ENCODE peak calls at places on chromosome 7, in seven cellular contexts. One of them, this sample, is unnamed.

GRCh38 chr7:151110941-151111645 is 24.8 kb downstream of the AGAP3 start:
- DNase-seq in NCI-H446: peak; percentile 65
- DNase-seq in glutamatergic neuron: peak; percentile 84
- DNase-seq in iPS-NIHi11: peak; percentile 87
- DNase-seq in MM.1S: peak; percentile 82
- DNase-seq in body of pancreas: peak; percentile 84
- DNase-seq in mammary epithelial cell: peak; percentile 61
- DNase-seq in this sample: peak; percentile 83

GRCh38 chr7:106443156-106443555 is 158.4 kb upstream of the NAMPT start:
- DNase-seq in NCI-H446: no peak
- DNase-seq in glutamatergic neuron: no peak
- DNase-seq in iPS-NIHi11: no peak
- DNase-seq in MM.1S: no peak
- DNase-seq in body of pancreas: no peak
- DNase-seq in mammary epithelial cell: no peak
- DNase-seq in this sample: no peak

GRCh38 chr7:110766874-110767273 is 324.1 kb upstream of the LRRN3 start:
- DNase-seq in NCI-H446: no peak
- DNase-seq in glutamatergic neuron: no peak
- DNase-seq in iPS-NIHi11: no peak
- DNase-seq in MM.1S: no peak
- DNase-seq in body of pancreas: no peak
- DNase-seq in mammary epithelial cell: no peak
- DNase-seq in this sample: no peak

GRCh38 chr7:117673839-117674238 is 194.0 kb downstream of the CFTR start:
- DNase-seq in NCI-H446: peak; percentile 6
- DNase-seq in glutamatergic neuron: no peak
- DNase-seq in iPS-NIHi11: no peak
- DNase-seq in MM.1S: peak; percentile 77
- DNase-seq in body of pancreas: no peak
- DNase-seq in mammary epithelial cell: peak; percentile 37
- DNase-seq in this sample: no peak

GRCh38 chr7:88835147-88835728 is 39.7 kb upstream of the TEX47 start:
- DNase-seq in NCI-H446: peak; percentile 13
- DNase-seq in glutamatergic neuron: no peak
- DNase-seq in iPS-NIHi11: peak; percentile 33
- DNase-seq in MM.1S: peak; percentile 65
- DNase-seq in body of pancreas: no peak
- DNase-seq in mammary epithelial cell: peak; percentile 26
- DNase-seq in this sample: no peak

GRCh38 chr7:132169730-132170129 is 406.5 kb downstream of the PLXNA4 start:
- DNase-seq in NCI-H446: no peak
- DNase-seq in glutamatergic neuron: no peak
- DNase-seq in iPS-NIHi11: peak; percentile 29
- DNase-seq in MM.1S: no peak
- DNase-seq in body of pancreas: no peak
- DNase-seq in mammary epithelial cell: no peak
- DNase-seq in this sample: no peak

GRCh38 chr7:30659312-30659711 is 22.9 kb downstream of the CRHR2 start:
- DNase-seq in NCI-H446: peak; percentile 85
- DNase-seq in glutamatergic neuron: no peak
- DNase-seq in iPS-NIHi11: no peak
- DNase-seq in MM.1S: no peak
- DNase-seq in body of pancreas: peak; percentile 47
- DNase-seq in mammary epithelial cell: peak; percentile 9
- DNase-seq in this sample: no peak

GRCh38 chr7:98294798-98295382 is 13.4 kb downstream of the BRI3 start:
- DNase-seq in NCI-H446: peak; percentile 8
- DNase-seq in glutamatergic neuron: peak; percentile 90
- DNase-seq in iPS-NIHi11: peak; percentile 87
- DNase-seq in MM.1S: no peak
- DNase-seq in body of pancreas: peak; percentile 78
- DNase-seq in mammary epithelial cell: peak; percentile 54
- DNase-seq in this sample: peak; percentile 84

GRCh38 chr7:100895701-100895955 is at the start of gene ACHE:
- DNase-seq in NCI-H446: no peak
- DNase-seq in glutamatergic neuron: no peak
- DNase-seq in iPS-NIHi11: peak; percentile 58
- DNase-seq in MM.1S: no peak
- DNase-seq in body of pancreas: no peak
- DNase-seq in mammary epithelial cell: no peak
- DNase-seq in this sample: no peak

This sample was measured in ecto neural progenitor cell.